ENCODE peak calls at places on chromosomes 3 and 15, in ten cellular contexts. K, P, G, M, Q, B, N, X, U and Y are unnamed samples.

GRCh38 chr3:173938159-173938558 is 540.6 kb downstream of the NLGN1 start:
- DNase-seq in K (no peak), P (no peak), G (peak; percentile 44), M (no peak), Q (no peak), B (no peak), N (peak; percentile 30), X (peak; percentile 12), U (peak; percentile 41), Y (no peak)

GRCh38 chr3:189563841-189564563 is 67.2 kb upstream of the TP63 start:
- DNase-seq in K (no peak), P (no peak), G (peak; percentile 86), M (no peak), Q (no peak), B (no peak), N (no peak), X (peak; percentile 94), U (no peak), Y (no peak)

GRCh38 chr3:187669675-187670504 is at the start of gene SST:
- DNase-seq in K (peak; percentile 1), P (no peak), G (peak; percentile 56), M (no peak), Q (peak; percentile 80), B (peak; percentile 49), N (peak; percentile 84), X (peak; percentile 9), U (no peak), Y (no peak)

GRCh38 chr15:25175789-25176615 is 221.2 kb downstream of the SNRPN start:
- DNase-seq in K (no peak), P (no peak), G (no peak), M (no peak), Q (peak; percentile 20), B (no peak), N (no peak), X (no peak), U (no peak), Y (no peak)

GRCh38 chr3:30996467-30996866 is 102.0 kb upstream of the GADL1 start:
- DNase-seq in K (no peak), P (no peak), G (no peak), M (no peak), Q (no peak), B (no peak), N (no peak), X (no peak), U (peak; percentile 31), Y (no peak)

GRCh38 chr3:123688241-123688747 is 103.4 kb upstream of the HACD2 start:
- DNase-seq in K (no peak), P (no peak), G (peak; percentile 90), M (peak; percentile 21), Q (no peak), B (peak; percentile 66), N (no peak), X (peak; percentile 99), U (no peak), Y (peak; percentile 64)

GRCh38 chr3:159616234-159616825 is 372.3 kb upstream of the IL12A start:
- DNase-seq in K (no peak), P (no peak), G (peak; percentile 66), M (no peak), Q (peak; percentile 69), B (peak; percentile 7), N (peak; percentile 52), X (peak; percentile 62), U (no peak), Y (peak; percentile 68)

GRCh38 chr3:105827959-105828358 is 40.9 kb downstream of the CBLB start:
- DNase-seq in K (no peak), P (no peak), G (peak; percentile 83), M (peak; percentile 73), Q (no peak), B (peak; percentile 74), N (no peak), X (peak; percentile 97), U (no peak), Y (peak; percentile 68)

GRCh38 chr3:154188846-154189245 is 67.7 kb downstream of the ARHGEF26 start:
- DNase-seq in K (no peak), P (no peak), G (peak; percentile 27), M (no peak), Q (no peak), B (no peak), N (no peak), X (no peak), U (no peak), Y (no peak)

GRCh38 chr3:37907371-37907770 is 45.7 kb downstream of the CTDSPL start:
- DNase-seq in K (no peak), P (no peak), G (no peak), M (no peak), Q (no peak), B (no peak), N (no peak), X (no peak), U (no peak), Y (no peak)

GRCh38 chr15:61499371-61499770 is 270.3 kb upstream of the RORA start:
- DNase-seq in K (no peak), P (no peak), G (no peak), M (no peak), Q (no peak), B (no peak), N (no peak), X (no peak), U (no peak), Y (no peak)

GRCh38 chr15:68768321-68768720 is 52.4 kb downstream of the ANP32A start:
- DNase-seq in K (no peak), P (no peak), G (no peak), M (no peak), Q (no peak), B (no peak), N (no peak), X (peak; percentile 50), U (no peak), Y (no peak)

GRCh38 chr15:100769043-100769974 is 110.3 kb upstream of the ALDH1A3 start:
- DNase-seq in K (no peak), P (no peak), G (no peak), M (no peak), Q (no peak), B (no peak), N (no peak), X (no peak), U (no peak), Y (peak; percentile 55)

GRCh38 chr3:98994128-98994762 is 92.8 kb upstream of the DCBLD2 start:
- DNase-seq in K (no peak), P (no peak), G (peak; percentile 86), M (peak; percentile 52), Q (no peak), B (no peak), N (peak; percentile 57), X (peak; percentile 63), U (peak; percentile 2), Y (no peak)